ENCODE peak calls at places on chromosomes 16 and 17, in four cellular contexts. Z is SK-N-SH, R is hepatocyte, I is PC-3. D is an unnamed sample. For H3K9me2 and H3K4me1, the result is how much of the 10 kb centered on the place peaks cover.

GRCh38 chr17:17384291-17384615 is 81.1 kb downstream of the NT5M start:
- DNase-seq in Z (no peak), R (no peak), I (no peak), D (no peak)

GRCh38 chr17:63447688-63448005 is 1.5 kb upstream of the CYB561 start:
- DNase-seq in Z (peak), R (no peak), I (no peak), D (no peak)

GRCh38 chr17:31068291-31068690 is 26.5 kb upstream of the NF1 start:
- DNase-seq in Z (peak), R (peak), I (peak), D (peak)

GRCh38 chr17:64103751-64104364 is 26.1 kb downstream of the ERN1 start:
- DNase-seq in Z (no peak), R (no peak), I (peak), D (no peak)

GRCh38 chr17:2972749-2973148 is 90.7 kb downstream of the OR1D5 start:
- DNase-seq in Z (no peak), R (no peak), I (no peak), D (no peak)

GRCh38 chr17:57989011-57989345 is 924 bp upstream of the VEZF1 start:
- DNase-seq in Z (peak), R (peak), I (peak), D (peak)

GRCh38 chr16:59633996-59634579 is 900.0 kb upstream of the GOT2 start:
- DNase-seq in Z (no peak), R (no peak), I (peak), D (no peak)

GRCh38 chr17:32496348-32497078 is 9.7 kb downstream of the CDK5R1 start:
- DNase-seq in Z (no peak), R (no peak), I (peak), D (no peak)

GRCh38 chr16:58029410-58029809 is 3.9 kb downstream of the MMP15 start:
- DNase-seq in Z (no peak), R (no peak), I (no peak), D (no peak)

GRCh38 chr17:17537311-17538099 is 41.3 kb upstream of the RASD1 start:
- DNase-seq in Z (no peak), R (peak), I (no peak), D (no peak)

GRCh38 chr17:50289268-50289667 is 15.0 kb downstream of the TMEM92 start:
- DNase-seq in Z (no peak), R (no peak), I (no peak), D (no peak)

GRCh38 chr16:66899945-66900688 is 18.6 kb downstream of the CDH16 start:
- DNase-seq in Z (peak), R (peak), I (peak), D (no peak)

GRCh38 chr16:3119701-3120408 is 7.5 kb downstream of the ZNF205 start:
- DNase-seq in Z (no peak), R (no peak), I (no peak), D (no peak)

GRCh38 chr16:66137853-66138252 is 228.6 kb upstream of the CDH5 start:
- DNase-seq in Z (no peak), R (no peak), I (no peak), D (peak)

GRCh38 chr17:63571632-63572310 is 21.5 kb downstream of the DCAF7 start:
- DNase-seq in Z (no peak), R (no peak), I (peak), D (no peak)

GRCh38 chr16:20853981-20854620 is 46.1 kb downstream of the DCUN1D3 start:
- DNase-seq in Z (no peak), R (no peak), I (peak), D (no peak)

GRCh38 chr17:1058423-1059130 is 61.6 kb downstream of the TIMM22 start:
- DNase-seq in Z (peak), R (peak), I (peak), D (peak)

GRCh38 chr16:58422809-58423208 is 30.5 kb downstream of the GINS3 start:
- DNase-seq in Z (no peak), R (no peak), I (no peak), D (no peak)

GRCh38 chr17:50439008-50439407 is 13.0 kb downstream of the ACSF2 start:
- DNase-seq in Z (no peak), R (no peak), I (no peak), D (no peak)

GRCh38 chr17:44967907-44968224 is 237 bp downstream of the C1QL1 start:
- DNase-seq in Z (no peak), R (no peak), I (no peak), D (no peak)

GRCh38 chr17:40345161-40346034 is 19.1 kb downstream of the GJD3 start:
- DNase-seq in Z (peak), R (peak), I (peak), D (no peak)

GRCh38 chr16:78462261-78463208 is 363.1 kb downstream of the WWOX start:
- DNase-seq in Z (no peak), R (no peak), I (no peak), D (no peak)

GRCh38 chr17:59972778-59973177 is 8.2 kb upstream of the RNFT1 start:
- DNase-seq in Z (no peak), R (no peak), I (peak), D (no peak)

GRCh38 chr17:17934796-17935195 is 37.4 kb downstream of the TOM1L2 start:
- DNase-seq in Z (no peak), R (no peak), I (no peak), D (no peak)

GRCh38 chr17:56884483-56885144 is 29.2 kb downstream of the TRIM25 start:
- DNase-seq in Z (no peak), R (no peak), I (no peak), D (no peak)

GRCh38 chr17:76445697-76446448 is 7.1 kb downstream of the UBE2O start:
- DNase-seq in Z (no peak), R (no peak), I (no peak), D (no peak)

GRCh38 chr17:7707446-7707845 is 2.4 kb downstream of the EFNB3 start:
- DNase-seq in Z (peak), R (no peak), I (no peak), D (peak)

GRCh38 chr16:878071-878784 is 77.7 kb upstream of the GNG13 start:
- DNase-seq in Z (peak), R (no peak), I (no peak), D (peak)

GRCh38 chr17:53142890-53143289 is 679.8 kb upstream of the KIF2B start:
- DNase-seq in Z (no peak), R (peak), I (peak), D (no peak)

GRCh38 chr16:19152042-19152441 is 16.0 kb upstream of the SYT17 start:
- DNase-seq in Z (no peak), R (no peak), I (no peak), D (no peak)

GRCh38 chr16:58032710-58033293 is 7.2 kb downstream of the MMP15 start:
- DNase-seq in Z (peak), R (peak), I (no peak), D (no peak)

GRCh38 chr16:54197758-54198157 is 88.8 kb downstream of the IRX3 start:
- DNase-seq in Z (no peak), R (no peak), I (no peak), D (no peak)

GRCh38 chr17:79933863-79934652 is 94.8 kb upstream of the CBX4 start:
- DNase-seq in Z (no peak), R (no peak), I (peak), D (peak)

GRCh38 chr16:87723224-87723619 is 42.6 kb downstream of the KLHDC4 start:
- DNase-seq in Z (peak), R (peak), I (no peak), D (no peak)

GRCh38 chr16:9534759-9535158 is 443.3 kb downstream of the HAPSTR1 start:
- DNase-seq in Z (no peak), R (no peak), I (no peak), D (no peak)

GRCh38 chr17:34252138-34252889 is 2.8 kb upstream of the CCL2 start:
- DNase-seq in Z (peak), R (peak), I (no peak), D (no peak)

GRCh38 chr17:68711858-68712257 is 110.7 kb upstream of the FAM20A start:
- DNase-seq in Z (no peak), R (no peak), I (peak), D (no peak)

GRCh38 chr17:17742133-17742621 is 60.9 kb downstream of the RAI1 start:
- DNase-seq in Z (peak), R (no peak), I (no peak), D (no peak)

GRCh38 chr16:25478476-25478875 is 213.3 kb upstream of the HS3ST4 start:
- DNase-seq in Z (no peak), R (no peak), I (no peak), D (no peak)
- H2AFZ ChIP-seq in Z (no peak), R (no peak), I (no peak), D (no peak)

GRCh38 chr17:36544049-36544319 is 735 bp upstream of the GGNBP2 start:
- DNase-seq in Z (no peak), R (peak), I (peak), D (peak)
- H3K9me2 ChIP-seq in Z (under half), R (under half), I (under half), D (under half)

DNA sequence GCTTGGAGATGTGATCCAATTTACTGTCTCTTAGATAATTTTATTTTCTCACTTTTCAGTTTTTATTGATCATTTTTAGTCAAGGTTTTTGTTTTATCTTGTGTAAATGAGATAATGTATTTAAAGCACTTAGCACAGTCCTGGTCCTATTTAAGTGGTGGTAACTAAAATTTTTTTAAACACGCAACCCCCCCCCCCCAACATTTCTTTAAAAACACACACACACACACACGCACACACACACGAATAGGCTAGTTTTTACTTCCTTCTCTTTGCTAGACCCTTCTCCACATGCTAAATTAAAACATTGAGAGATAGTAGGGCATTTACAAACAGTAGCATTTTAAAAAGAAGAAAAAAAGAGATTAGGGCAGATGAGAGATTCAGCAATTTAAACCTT is 4.9 kb downstream of the NFATC3 start:
- DNase-seq in Z (no peak), R (no peak), I (no peak), D (peak)
- H3K4me1 ChIP-seq in Z (under half), R (under half), I (under half), D (half or more)

DNA sequence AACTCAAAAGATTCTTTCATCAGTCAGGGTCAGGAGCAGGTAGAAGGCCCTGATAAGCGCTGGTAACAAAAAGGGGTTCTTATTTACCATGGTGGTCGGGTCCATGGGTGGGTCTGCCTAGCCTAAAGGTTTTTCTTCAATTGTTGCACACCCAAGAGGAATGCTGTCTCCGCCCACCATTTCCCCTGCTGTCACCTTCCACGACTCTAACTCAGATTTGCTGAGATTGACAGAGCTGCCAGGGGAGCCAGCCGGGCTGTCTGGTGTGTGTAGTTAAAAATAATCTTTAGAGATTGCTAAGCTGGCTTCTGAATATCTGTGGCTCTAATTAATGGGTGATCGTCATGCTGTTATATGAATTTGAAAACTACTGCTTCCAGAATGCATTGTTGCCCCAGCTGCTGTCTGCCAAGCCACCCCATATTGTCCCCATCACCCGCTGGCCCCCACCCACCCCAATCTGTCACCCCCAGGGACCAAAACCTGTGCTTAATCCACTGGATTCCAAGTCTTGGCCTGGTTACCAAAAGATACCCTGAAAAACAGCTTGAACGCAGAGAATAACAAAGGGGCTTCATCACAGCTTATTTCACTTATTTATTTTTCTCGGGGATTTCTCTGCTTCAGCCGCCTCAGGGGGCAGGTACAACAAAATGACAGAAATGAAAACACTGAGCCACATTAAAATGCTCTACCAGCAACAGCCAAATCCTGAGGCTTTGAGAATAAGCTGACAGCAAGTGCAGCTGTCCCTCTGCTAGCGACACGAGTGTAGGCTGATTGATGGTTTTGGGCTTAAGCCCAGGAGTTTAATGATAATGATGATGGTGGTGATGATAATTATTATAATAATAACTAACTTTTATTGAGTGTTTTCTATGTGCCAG is 46.1 kb upstream of the NLK start:
- DNase-seq in Z (no peak), R (no peak), I (no peak), D (no peak)
- H2AFZ ChIP-seq in Z (no peak), R (no peak), I (no peak), D (no peak)

DNA sequence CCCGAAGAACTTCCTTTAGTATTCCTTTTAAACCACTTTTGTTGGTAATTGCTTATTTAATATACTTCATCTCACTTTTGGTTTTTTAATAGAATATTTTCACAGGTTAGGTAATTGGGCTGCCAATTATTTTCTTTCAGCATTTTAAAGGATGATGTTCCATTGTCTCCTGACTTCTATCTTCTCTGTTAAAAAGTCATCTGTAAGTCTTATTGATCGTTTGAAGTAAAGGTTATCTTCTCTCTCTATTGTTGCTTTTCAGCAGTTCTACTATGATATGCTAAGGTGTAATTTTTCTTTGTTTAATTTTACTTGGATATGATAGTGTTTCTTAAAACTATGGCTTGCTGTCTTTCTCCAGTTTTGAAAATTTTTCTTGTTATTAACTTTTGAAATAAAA is 307.5 kb downstream of the MAP2K4 start:
- DNase-seq in Z (no peak), R (no peak), I (no peak), D (no peak)
- H3K9me2 ChIP-seq in Z (under half), R (under half), I (under half), D (under half)

GRCh38 chr16:48959204-48959603 is 322.4 kb downstream of the CBLN1 start:
- DNase-seq in Z (no peak), R (no peak), I (no peak), D (no peak)
- H3K4me1 ChIP-seq in Z (under half), R (under half), I (half or more), D (under half)

GRCh38 chr16:85833540-85833914 is 34.0 kb downstream of the COX4I1 start:
- DNase-seq in Z (no peak), R (no peak), I (no peak), D (peak)
- H2AFZ ChIP-seq in Z (no peak), R (no peak), I (no peak), D (no peak)

DNA sequence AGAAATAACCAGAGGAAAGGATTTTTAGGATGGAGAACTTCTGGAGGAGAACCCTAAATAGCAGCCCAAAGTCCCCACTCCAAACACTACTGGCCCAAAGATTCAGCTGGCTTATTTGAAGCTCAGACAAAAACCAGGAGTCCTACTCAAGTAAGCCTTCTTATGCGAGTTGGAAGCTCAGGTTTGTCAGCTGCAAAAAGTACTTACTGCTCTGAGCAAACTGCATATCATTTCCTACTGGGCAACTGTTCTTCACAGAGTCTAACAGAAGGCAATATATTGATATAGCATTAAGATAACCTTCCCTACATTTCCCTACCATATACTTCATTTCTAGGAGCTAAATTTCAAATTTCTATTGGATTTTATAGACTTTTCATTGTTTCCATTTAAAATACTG is 76.1 kb upstream of the CORO6 start:
- DNase-seq in Z (no peak), R (no peak), I (no peak), D (no peak)
- H3K9me2 ChIP-seq in Z (under half), R (under half), I (under half), D (under half)